ENCODE peak calls at places on chromosomes 3 and 15, in eight cellular contexts. One of them, this sample, is unnamed.

GRCh38 chr3:64214002-64214696 is 11.1 kb downstream of the PRICKLE2 start:
- DNase-seq in A549: no peak
- DNase-seq in activated B cell treated with CpG ODN at 0.5 μM for 24 hours: no peak
- DNase-seq in spleen: no peak
- DNase-seq in cardiac fibroblast: peak; percentile 98
- DNase-seq in nephron progenitor cell: no peak
- DNase-seq in AG09309: no peak
- DNase-seq in endothelial cell: no peak
- DNase-seq in this sample: no peak

GRCh38 chr3:54897028-54897711 is 30.7 kb downstream of the LRTM1 start:
- DNase-seq in nephron progenitor cell: no peak
- DNase-seq in endothelial cell: no peak
- DNase-seq in activated B cell treated with CpG ODN at 0.5 μM for 24 hours: no peak
- DNase-seq in AG09309: no peak
- DNase-seq in spleen: no peak
- DNase-seq in cardiac fibroblast: peak; percentile 52
- DNase-seq in A549: no peak
- DNase-seq in this sample: no peak

GRCh38 chr3:9897408-9898372 is 5.0 kb upstream of the IL17RE start:
- DNase-seq in endothelial cell: no peak
- DNase-seq in cardiac fibroblast: peak; percentile 51
- DNase-seq in A549: peak; percentile 79
- DNase-seq in nephron progenitor cell: no peak
- DNase-seq in AG09309: no peak
- DNase-seq in spleen: peak; percentile 8
- DNase-seq in activated B cell treated with CpG ODN at 0.5 μM for 24 hours: no peak
- DNase-seq in this sample: no peak

GRCh38 chr15:70761046-70761445 is 2.3 kb downstream of the UACA start:
- DNase-seq in cardiac fibroblast: no peak
- DNase-seq in A549: no peak
- DNase-seq in activated B cell treated with CpG ODN at 0.5 μM for 24 hours: no peak
- DNase-seq in endothelial cell: no peak
- DNase-seq in nephron progenitor cell: no peak
- DNase-seq in AG09309: no peak
- DNase-seq in spleen: no peak
- DNase-seq in this sample: no peak

GRCh38 chr15:35020974-35021373 is 32.9 kb upstream of the ZNF770 start:
- DNase-seq in spleen: no peak
- DNase-seq in endothelial cell: no peak
- DNase-seq in A549: no peak
- DNase-seq in cardiac fibroblast: no peak
- DNase-seq in nephron progenitor cell: no peak
- DNase-seq in AG09309: no peak
- DNase-seq in activated B cell treated with CpG ODN at 0.5 μM for 24 hours: no peak
- DNase-seq in this sample: no peak

GRCh38 chr3:113698891-113699465 is 2.5 kb upstream of the USF3 start:
- DNase-seq in spleen: peak; percentile 77
- DNase-seq in endothelial cell: peak; percentile 7
- DNase-seq in A549: no peak
- DNase-seq in nephron progenitor cell: peak; percentile 14
- DNase-seq in AG09309: no peak
- DNase-seq in cardiac fibroblast: peak; percentile 29
- DNase-seq in activated B cell treated with CpG ODN at 0.5 μM for 24 hours: no peak
- DNase-seq in this sample: peak; percentile 58

GRCh38 chr3:131540143-131540542 is 37.4 kb upstream of the MRPL3 start:
- DNase-seq in nephron progenitor cell: no peak
- DNase-seq in activated B cell treated with CpG ODN at 0.5 μM for 24 hours: no peak
- DNase-seq in cardiac fibroblast: no peak
- DNase-seq in endothelial cell: no peak
- DNase-seq in AG09309: no peak
- DNase-seq in spleen: no peak
- DNase-seq in A549: no peak
- DNase-seq in this sample: no peak

GRCh38 chr15:84749111-84749991 is 959 bp downstream of the ZNF592 start:
- DNase-seq in A549: no peak
- DNase-seq in endothelial cell: peak; percentile 19
- DNase-seq in activated B cell treated with CpG ODN at 0.5 μM for 24 hours: peak; percentile 17
- DNase-seq in nephron progenitor cell: peak; percentile 38
- DNase-seq in cardiac fibroblast: peak; percentile 41
- DNase-seq in spleen: peak; percentile 85
- DNase-seq in AG09309: no peak
- DNase-seq in this sample: no peak

GRCh38 chr15:33296856-33297255 is 13.9 kb upstream of the RYR3 start:
- DNase-seq in cardiac fibroblast: no peak
- DNase-seq in AG09309: no peak
- DNase-seq in spleen: no peak
- DNase-seq in nephron progenitor cell: no peak
- DNase-seq in A549: no peak
- DNase-seq in endothelial cell: no peak
- DNase-seq in activated B cell treated with CpG ODN at 0.5 μM for 24 hours: no peak
- DNase-seq in this sample: no peak

GRCh38 chr3:14791343-14791945 is 27.3 kb upstream of the FGD5 start:
- DNase-seq in endothelial cell: peak; percentile 79
- DNase-seq in activated B cell treated with CpG ODN at 0.5 μM for 24 hours: no peak
- DNase-seq in spleen: peak; percentile 80
- DNase-seq in A549: peak; percentile 76
- DNase-seq in AG09309: no peak
- DNase-seq in nephron progenitor cell: peak; percentile 79
- DNase-seq in cardiac fibroblast: peak; percentile 57
- DNase-seq in this sample: peak; percentile 82

GRCh38 chr3:151592287-151592686 is 131.4 kb upstream of the IGSF10 start:
- DNase-seq in A549: no peak
- DNase-seq in activated B cell treated with CpG ODN at 0.5 μM for 24 hours: no peak
- DNase-seq in spleen: no peak
- DNase-seq in AG09309: no peak
- DNase-seq in endothelial cell: no peak
- DNase-seq in cardiac fibroblast: no peak
- DNase-seq in nephron progenitor cell: no peak
- DNase-seq in this sample: no peak

GRCh38 chr3:109257269-109257668 is 59.0 kb downstream of the DPPA2 start:
- DNase-seq in endothelial cell: no peak
- DNase-seq in spleen: no peak
- DNase-seq in cardiac fibroblast: peak; percentile 92
- DNase-seq in AG09309: no peak
- DNase-seq in nephron progenitor cell: no peak
- DNase-seq in activated B cell treated with CpG ODN at 0.5 μM for 24 hours: no peak
- DNase-seq in A549: no peak
- DNase-seq in this sample: no peak

GRCh38 chr15:51869074-51869425 is 39.6 kb downstream of the TMOD3 start:
- DNase-seq in nephron progenitor cell: no peak
- DNase-seq in cardiac fibroblast: peak; percentile 69
- DNase-seq in A549: peak; percentile 70
- DNase-seq in endothelial cell: no peak
- DNase-seq in AG09309: peak; percentile 34
- DNase-seq in activated B cell treated with CpG ODN at 0.5 μM for 24 hours: no peak
- DNase-seq in spleen: no peak
- DNase-seq in this sample: no peak

GRCh38 chr15:68668926-68669600 is 90.3 kb downstream of the CORO2B start:
- DNase-seq in spleen: peak; percentile 55
- DNase-seq in cardiac fibroblast: no peak
- DNase-seq in A549: no peak
- DNase-seq in nephron progenitor cell: no peak
- DNase-seq in activated B cell treated with CpG ODN at 0.5 μM for 24 hours: no peak
- DNase-seq in endothelial cell: no peak
- DNase-seq in AG09309: no peak
- DNase-seq in this sample: no peak

GRCh38 chr3:127457094-127457475 is 133.4 kb downstream of the TPRA1 start:
- DNase-seq in A549: no peak
- DNase-seq in spleen: peak; percentile 71
- DNase-seq in cardiac fibroblast: peak; percentile 59
- DNase-seq in endothelial cell: peak; percentile 51
- DNase-seq in nephron progenitor cell: peak; percentile 59
- DNase-seq in AG09309: no peak
- DNase-seq in activated B cell treated with CpG ODN at 0.5 μM for 24 hours: no peak
- DNase-seq in this sample: no peak

GRCh38 chr15:63835211-63835568 is 1.4 kb upstream of the HERC1 start:
- DNase-seq in cardiac fibroblast: no peak
- DNase-seq in activated B cell treated with CpG ODN at 0.5 μM for 24 hours: no peak
- DNase-seq in nephron progenitor cell: no peak
- DNase-seq in spleen: no peak
- DNase-seq in endothelial cell: no peak
- DNase-seq in AG09309: no peak
- DNase-seq in A549: no peak
- DNase-seq in this sample: no peak

GRCh38 chr3:129599607-129600006 is 6.9 kb downstream of the PLXND1 start:
- DNase-seq in nephron progenitor cell: no peak
- DNase-seq in A549: no peak
- DNase-seq in activated B cell treated with CpG ODN at 0.5 μM for 24 hours: no peak
- DNase-seq in cardiac fibroblast: peak; percentile 79
- DNase-seq in endothelial cell: peak; percentile 72
- DNase-seq in spleen: no peak
- DNase-seq in AG09309: no peak
- DNase-seq in this sample: no peak

GRCh38 chr3:126536126-126536525 is 12.2 kb downstream of the CHST13 start:
- DNase-seq in endothelial cell: no peak
- DNase-seq in AG09309: no peak
- DNase-seq in activated B cell treated with CpG ODN at 0.5 μM for 24 hours: no peak
- DNase-seq in A549: no peak
- DNase-seq in spleen: peak; percentile 60
- DNase-seq in cardiac fibroblast: no peak
- DNase-seq in nephron progenitor cell: no peak
- DNase-seq in this sample: no peak

GRCh38 chr3:481680-482079 is 285.1 kb downstream of the CHL1 start:
- DNase-seq in cardiac fibroblast: peak; percentile 3
- DNase-seq in endothelial cell: no peak
- DNase-seq in nephron progenitor cell: no peak
- DNase-seq in activated B cell treated with CpG ODN at 0.5 μM for 24 hours: no peak
- DNase-seq in A549: no peak
- DNase-seq in spleen: no peak
- DNase-seq in AG09309: no peak
- DNase-seq in this sample: peak; percentile 35
- TF ChIP-seq CTCF in cardiac fibroblast: no peak
- TF ChIP-seq CTCF in endothelial cell: no peak
- TF ChIP-seq CTCF in nephron progenitor cell: peak; percentile 30
- TF ChIP-seq CTCF in activated B cell treated with CpG ODN at 0.5 μM for 24 hours: no peak
- TF ChIP-seq CTCF in A549: peak; percentile 19
- TF ChIP-seq CTCF in spleen: no peak
- TF ChIP-seq CTCF in AG09309: no peak
- TF ChIP-seq CTCF in this sample: no peak

DNA sequence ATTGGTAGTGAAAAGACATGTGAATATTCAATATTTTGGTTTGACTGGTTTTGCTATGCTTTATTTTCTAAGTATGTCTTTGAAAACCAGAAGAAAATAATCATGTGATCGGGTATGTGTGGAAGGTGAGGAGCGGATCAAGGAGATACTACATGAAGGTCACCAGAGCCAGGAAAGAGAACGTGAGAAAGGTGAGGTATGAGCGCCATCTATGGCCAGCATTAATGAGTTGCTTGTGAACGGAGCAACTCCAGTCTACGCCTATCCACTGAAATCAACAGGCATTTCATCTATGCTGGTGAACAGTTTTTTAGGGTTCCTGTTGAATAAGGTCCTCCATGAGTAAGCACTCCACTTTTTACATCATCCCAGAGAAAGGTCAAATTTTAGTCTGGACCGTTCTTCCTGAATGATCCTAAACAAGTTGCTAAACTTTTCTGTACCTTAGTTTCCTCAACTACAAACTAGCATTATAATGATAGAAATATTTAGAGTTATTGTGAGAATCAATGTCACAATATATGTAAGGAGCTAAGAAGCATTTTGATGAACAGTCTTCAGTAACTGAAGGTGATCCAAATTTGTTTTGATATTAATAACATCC is 1435.2 kb upstream of the CADM2 start:
- DNase-seq in nephron progenitor cell: peak; percentile 60
- DNase-seq in A549: peak; percentile 1
- DNase-seq in cardiac fibroblast: peak; percentile 24
- DNase-seq in endothelial cell: peak; percentile 66
- DNase-seq in AG09309: no peak
- DNase-seq in spleen: no peak
- DNase-seq in activated B cell treated with CpG ODN at 0.5 μM for 24 hours: no peak
- DNase-seq in this sample: peak; percentile 17
- TF ChIP-seq CTCF in nephron progenitor cell: peak; percentile 76
- TF ChIP-seq CTCF in A549: peak; percentile 49
- TF ChIP-seq CTCF in cardiac fibroblast: peak; percentile 42
- TF ChIP-seq CTCF in endothelial cell: peak; percentile 48
- TF ChIP-seq CTCF in AG09309: no peak
- TF ChIP-seq CTCF in spleen: peak; percentile 28
- TF ChIP-seq CTCF in activated B cell treated with CpG ODN at 0.5 μM for 24 hours: no peak
- TF ChIP-seq CTCF in this sample: peak; percentile 60

GRCh38 chr15:65042776-65043322 is 2.3 kb upstream of the SLC51B start:
- DNase-seq in spleen: no peak
- DNase-seq in cardiac fibroblast: no peak
- DNase-seq in AG09309: no peak
- DNase-seq in endothelial cell: no peak
- DNase-seq in activated B cell treated with CpG ODN at 0.5 μM for 24 hours: no peak
- DNase-seq in A549: no peak
- DNase-seq in nephron progenitor cell: no peak
- DNase-seq in this sample: no peak

GRCh38 chr15:65038838-65039237 is 6.3 kb upstream of the SLC51B start:
- DNase-seq in nephron progenitor cell: peak; percentile 37
- DNase-seq in activated B cell treated with CpG ODN at 0.5 μM for 24 hours: no peak
- DNase-seq in A549: no peak
- DNase-seq in AG09309: no peak
- DNase-seq in endothelial cell: no peak
- DNase-seq in cardiac fibroblast: no peak
- DNase-seq in spleen: no peak
- DNase-seq in this sample: no peak

GRCh38 chr15:65040461-65040860 is 4.7 kb upstream of the SLC51B start:
- DNase-seq in cardiac fibroblast: no peak
- DNase-seq in activated B cell treated with CpG ODN at 0.5 μM for 24 hours: no peak
- DNase-seq in AG09309: no peak
- DNase-seq in spleen: no peak
- DNase-seq in nephron progenitor cell: no peak
- DNase-seq in endothelial cell: no peak
- DNase-seq in A549: no peak
- DNase-seq in this sample: no peak

GRCh38 chr15:65044724-65045481 is at the start of gene SLC51B:
- DNase-seq in A549: no peak
- DNase-seq in endothelial cell: no peak
- DNase-seq in cardiac fibroblast: no peak
- DNase-seq in AG09309: no peak
- DNase-seq in spleen: no peak
- DNase-seq in activated B cell treated with CpG ODN at 0.5 μM for 24 hours: no peak
- DNase-seq in nephron progenitor cell: no peak
- DNase-seq in this sample: no peak

GRCh38 chr15:65041787-65042186 is 3.4 kb upstream of the SLC51B start:
- DNase-seq in nephron progenitor cell: no peak
- DNase-seq in spleen: no peak
- DNase-seq in A549: no peak
- DNase-seq in AG09309: no peak
- DNase-seq in cardiac fibroblast: no peak
- DNase-seq in endothelial cell: no peak
- DNase-seq in activated B cell treated with CpG ODN at 0.5 μM for 24 hours: no peak
- DNase-seq in this sample: no peak
- TF ChIP-seq CTCF in nephron progenitor cell: no peak
- TF ChIP-seq CTCF in spleen: no peak
- TF ChIP-seq CTCF in A549: no peak
- TF ChIP-seq CTCF in AG09309: no peak
- TF ChIP-seq CTCF in cardiac fibroblast: no peak
- TF ChIP-seq CTCF in endothelial cell: no peak
- TF ChIP-seq CTCF in activated B cell treated with CpG ODN at 0.5 μM for 24 hours: no peak
- TF ChIP-seq CTCF in this sample: no peak

DNA sequence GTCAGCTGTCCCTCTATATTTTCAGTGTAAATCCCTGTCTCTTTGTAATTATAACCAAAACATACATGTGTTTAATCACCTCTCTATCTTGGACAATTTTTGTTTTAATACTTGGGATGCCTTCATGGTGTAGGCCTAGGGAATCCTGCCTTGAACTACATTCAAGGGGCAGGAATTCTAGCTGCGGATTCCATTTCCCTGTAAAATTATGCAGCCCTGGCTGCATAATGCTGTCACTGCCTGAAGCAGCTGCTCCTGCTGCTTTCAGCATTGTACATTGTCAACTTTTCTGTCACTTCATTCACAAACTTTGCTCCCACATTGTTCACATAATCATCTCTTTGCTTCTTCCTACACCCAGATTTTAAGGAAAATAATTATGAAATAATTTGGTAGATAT is 638.7 kb downstream of the RBMS3 start:
- DNase-seq in AG09309: no peak
- DNase-seq in activated B cell treated with CpG ODN at 0.5 μM for 24 hours: no peak
- DNase-seq in nephron progenitor cell: no peak
- DNase-seq in A549: no peak
- DNase-seq in cardiac fibroblast: no peak
- DNase-seq in endothelial cell: no peak
- DNase-seq in spleen: no peak
- DNase-seq in this sample: no peak
- TF ChIP-seq CTCF in AG09309: no peak
- TF ChIP-seq CTCF in activated B cell treated with CpG ODN at 0.5 μM for 24 hours: no peak
- TF ChIP-seq CTCF in nephron progenitor cell: no peak
- TF ChIP-seq CTCF in A549: no peak
- TF ChIP-seq CTCF in cardiac fibroblast: no peak
- TF ChIP-seq CTCF in endothelial cell: no peak
- TF ChIP-seq CTCF in spleen: no peak
- TF ChIP-seq CTCF in this sample: no peak

This sample was measured in GM13976.